ENCODE peak calls at places on chromosome 10, in seven cellular contexts. P is RWPE1; O is lower lobe of right lung; X is CD8-positive, alpha-beta T cell; Q is heart left ventricle; R is breast epithelium; K is dorsolateral prefrontal cortex. V is an unnamed sample.

GRCh38 chr10:129344956-129345355 is 122.1 kb upstream of the MGMT start:
- DNase-seq in Q (no peak), R (no peak), X (no peak), O (no peak), K (no peak), P (no peak), V (no peak)

GRCh38 chr10:112797221-112797620 is 152.8 kb upstream of the TCF7L2 start:
- DNase-seq in R (no peak), P (no peak), Q (no peak), O (no peak), K (no peak), X (no peak), V (no peak)

GRCh38 chr10:101495324-101495925 is 92.6 kb downstream of the POLL start:
- DNase-seq in P (peak), K (no peak), X (no peak), O (no peak), Q (no peak), R (no peak), V (no peak)

GRCh38 chr10:76558996-76559888 is 1078.4 kb downstream of the KCNMA1 start:
- DNase-seq in R (no peak), O (no peak), Q (no peak), K (no peak), X (no peak), P (no peak), V (no peak)

GRCh38 chr10:132068431-132069121 is 2.8 kb downstream of the JAKMIP3 start:
- DNase-seq in K (peak), P (no peak), Q (peak), O (no peak), R (no peak), X (no peak), V (no peak)

GRCh38 chr10:43078986-43079273 is 2.1 kb downstream of the RET start:
- DNase-seq in R (no peak), K (no peak), O (no peak), P (peak), Q (no peak), X (no peak), V (no peak)

GRCh38 chr10:107971411-107971810 is 806.9 kb upstream of the SORCS1 start:
- DNase-seq in P (peak), O (no peak), K (no peak), Q (no peak), X (no peak), R (no peak), V (no peak)

GRCh38 chr10:43865275-43866135 is 216.8 kb upstream of the ZNF32 start:
- DNase-seq in K (no peak), R (no peak), X (no peak), O (no peak), Q (no peak), P (no peak), V (no peak)

DNA sequence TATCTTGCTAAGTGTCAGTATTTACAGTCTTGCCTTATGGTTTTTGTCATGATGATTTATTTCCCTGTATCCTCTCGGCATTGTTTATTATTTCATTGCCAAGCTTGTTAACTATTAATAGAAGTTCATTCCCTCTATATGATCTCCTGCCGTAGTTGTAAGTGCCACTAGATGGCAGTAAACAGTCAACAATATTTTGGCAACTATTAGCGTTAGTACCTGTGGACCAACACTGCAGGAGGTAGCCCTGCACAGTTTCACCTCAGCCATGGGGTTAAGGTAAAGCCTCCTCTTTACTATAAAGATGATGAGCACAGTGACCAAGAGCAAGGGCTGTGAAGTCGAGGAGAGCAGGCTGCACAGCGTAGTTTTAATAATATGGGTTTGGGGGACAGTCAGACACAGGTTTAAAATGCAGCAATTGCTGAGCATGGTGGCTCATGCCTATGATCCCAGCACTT is 26.1 kb upstream of the CCNJ start:
- DNase-seq in Q (no peak), R (no peak), P (peak), O (no peak), K (no peak), X (no peak), V (peak)
- TF ChIP-seq CTCF in Q (peak), R (peak), P (peak), O (peak), K (peak), X (peak), V (peak)

GRCh38 chr10:14072541-14072940 is 258.2 kb downstream of the FRMD4A start:
- DNase-seq in K (no peak), R (no peak), P (no peak), O (no peak), X (no peak), Q (no peak), V (no peak)

GRCh38 chr10:14071956-14072355 is 258.8 kb downstream of the FRMD4A start:
- DNase-seq in X (no peak), R (no peak), Q (no peak), K (no peak), O (no peak), P (no peak), V (no peak)

GRCh38 chr10:14068851-14069250 is 261.9 kb downstream of the FRMD4A start:
- DNase-seq in R (no peak), X (no peak), K (no peak), Q (no peak), P (no peak), O (no peak), V (no peak)

DNA sequence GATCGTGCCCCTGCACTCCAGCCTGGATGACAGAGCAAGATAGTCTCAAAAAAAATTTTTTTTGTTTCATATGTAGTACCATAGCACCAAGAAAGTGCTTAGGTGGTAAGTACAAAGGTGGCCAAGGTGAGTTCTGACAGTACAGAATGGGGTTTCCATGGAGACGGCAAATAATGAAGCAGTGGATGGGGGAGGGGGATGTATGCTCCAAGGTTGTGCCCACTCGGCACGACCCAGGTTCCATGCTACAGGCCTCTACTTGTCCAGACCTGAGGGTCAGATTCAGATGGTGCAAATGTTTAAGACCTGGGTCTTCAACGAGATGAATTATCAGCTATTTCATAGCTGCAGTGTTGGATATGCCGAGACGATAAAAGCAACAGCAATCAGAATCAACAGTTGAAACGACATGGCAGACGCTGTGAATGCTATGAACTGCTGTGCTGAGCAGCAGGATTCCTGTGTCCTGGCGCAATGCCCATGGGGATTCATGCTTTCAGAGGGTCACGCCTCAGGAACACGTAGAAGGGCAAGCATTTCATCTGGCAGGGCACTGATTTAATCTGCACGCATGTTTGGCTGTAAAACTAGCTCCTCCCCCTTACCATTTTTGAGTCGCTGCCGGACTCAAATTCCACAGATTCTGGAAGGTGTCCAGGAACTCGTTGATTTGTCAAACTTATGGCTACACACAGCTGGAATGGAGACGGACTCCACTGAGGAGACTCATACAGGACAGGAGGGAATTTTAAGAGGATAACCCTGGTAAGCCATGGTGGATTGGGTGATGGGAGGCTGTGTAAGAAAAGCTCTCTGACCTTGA is 256.5 kb downstream of the FRMD4A start:
- DNase-seq in O (peak), K (no peak), P (peak), R (peak), Q (peak), X (no peak), V (no peak)
- H3K27ac ChIP-seq in O (peak), K (no peak), P (peak), R (no peak), Q (no peak), X (no peak), V (no peak)

DNA sequence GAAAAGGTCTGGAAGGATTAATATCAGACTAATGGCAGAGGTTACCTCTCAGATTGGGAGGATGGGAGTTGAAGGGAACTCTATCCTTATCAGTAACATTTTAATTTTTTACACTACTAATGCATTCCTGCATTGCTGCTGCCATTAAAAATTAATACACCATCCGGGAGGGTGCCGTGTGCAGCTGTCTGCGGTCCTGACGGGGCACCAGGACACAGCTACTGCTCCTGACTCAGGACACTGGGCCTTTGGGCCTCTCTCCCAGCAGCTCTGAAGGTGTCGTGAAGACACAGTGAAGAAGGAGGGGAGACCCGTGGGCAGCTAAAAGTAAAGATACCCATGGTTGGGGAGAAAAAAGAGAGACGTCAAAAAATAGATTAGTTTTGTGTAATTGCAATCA is 23.4 kb upstream of the HK1 start:
- DNase-seq in R (no peak), Q (no peak), P (no peak), X (no peak), K (no peak), O (no peak), V (no peak)
- TF ChIP-seq CTCF in R (no peak), Q (no peak), P (no peak), X (no peak), K (no peak), O (no peak), V (no peak)

DNA sequence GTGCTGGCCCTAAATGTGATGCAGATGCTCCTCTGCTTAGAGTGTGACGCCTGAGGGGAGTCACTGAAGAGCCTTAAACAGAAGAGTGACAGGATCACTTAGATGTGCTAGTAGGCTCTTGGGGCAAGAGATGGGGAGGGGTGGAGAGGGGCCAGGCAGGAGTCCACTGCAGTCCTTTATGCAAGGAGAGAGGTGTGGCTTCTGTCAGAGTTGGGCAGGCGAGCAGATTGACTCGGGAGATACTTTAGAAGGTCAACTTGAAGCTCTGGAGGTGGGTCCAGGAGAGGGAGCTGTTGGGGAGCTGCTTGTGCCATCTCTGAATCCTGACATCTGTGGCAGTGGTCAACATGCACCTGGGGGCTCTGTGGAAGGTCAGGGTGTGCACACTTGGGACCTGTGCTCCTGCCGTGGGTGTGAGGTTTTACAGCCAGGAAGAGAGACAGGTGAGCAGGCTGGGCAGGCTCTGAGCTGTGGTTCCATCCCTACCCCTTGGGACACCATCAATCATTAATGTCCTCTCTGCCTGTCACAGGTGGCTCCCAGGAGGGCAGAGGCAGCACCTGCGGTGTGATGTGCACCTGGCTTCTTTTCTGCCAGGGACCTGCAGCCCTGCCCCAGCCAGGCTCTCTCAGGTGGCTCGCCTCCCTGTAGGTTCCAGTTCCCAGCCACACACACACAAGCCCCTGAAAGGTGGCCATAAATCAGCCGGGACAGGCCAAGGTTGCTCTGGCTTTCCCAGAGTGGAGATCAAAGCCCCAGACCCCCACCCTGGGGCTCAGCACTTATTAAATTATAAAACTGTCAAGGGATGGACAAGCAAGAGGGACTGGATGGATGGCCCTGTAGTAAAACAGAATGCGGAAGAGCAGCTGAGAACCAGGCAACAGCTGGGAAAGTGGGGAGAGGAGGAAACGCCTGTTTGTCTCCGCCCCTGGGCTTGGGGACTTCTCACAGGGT is 14.0 kb downstream of the NEURL1 start:
- DNase-seq in P (no peak), R (no peak), Q (no peak), X (no peak), K (no peak), O (no peak), V (no peak)
- H3K27ac ChIP-seq in P (no peak), R (no peak), Q (no peak), X (no peak), K (no peak), O (no peak), V (no peak)

DNA sequence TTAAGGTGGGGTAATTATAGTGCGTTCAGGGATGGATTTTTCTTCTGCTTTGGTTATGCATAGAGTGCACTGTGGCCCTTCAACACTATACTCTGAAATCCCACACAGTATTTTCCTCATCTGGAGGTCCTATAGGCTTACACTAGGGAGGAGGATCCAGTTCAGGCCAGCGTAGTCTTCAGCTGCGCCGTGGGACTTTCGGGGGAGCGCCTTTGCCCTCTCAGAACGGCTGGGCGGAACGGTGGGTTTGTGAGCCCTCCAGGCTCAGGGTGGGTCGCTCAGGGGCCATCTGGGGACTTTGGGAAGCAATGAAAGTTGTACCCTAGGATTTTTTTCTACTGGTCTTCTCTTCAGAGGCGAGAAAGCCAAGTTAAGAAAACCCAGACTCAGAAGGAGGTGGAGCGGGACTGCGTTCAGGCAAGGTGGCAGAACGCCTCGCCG is 652 bp upstream of the VPS26A start:
- DNase-seq in K (peak), Q (no peak), X (no peak), P (peak), O (no peak), R (no peak), V (no peak)
- TF ChIP-seq CTCF in K (no peak), Q (no peak), X (no peak), P (no peak), O (no peak), R (no peak), V (no peak)

GRCh38 chr10:124524991-124525653 is 63.5 kb downstream of the LHPP start:
- DNase-seq in K (peak), P (peak), R (no peak), X (no peak), O (peak), Q (peak), V (no peak)
- H3K27ac ChIP-seq in K (peak), P (peak), R (no peak), X (no peak), O (no peak), Q (peak), V (no peak)

V was measured in HL-60.